ENCODE peak calls at places on chromosomes 7 and 10, in seven cellular contexts. One of them, this sample, is unnamed.

GRCh38 chr10:74437822-74438221 is 286.8 kb downstream of the ADK start:
- DNase-seq in Calu3: no peak
- DNase-seq in mesenchymal stem cell: peak
- DNase-seq in fibroblast of the conjunctiva: no peak
- DNase-seq in MM.1S: no peak
- DNase-seq in T-helper 2 cell: no peak
- DNase-seq in amygdala: no peak
- DNase-seq in this sample: no peak

GRCh38 chr7:125444864-125445263 is 515.2 kb upstream of the POT1 start:
- DNase-seq in Calu3: no peak
- DNase-seq in mesenchymal stem cell: no peak
- DNase-seq in fibroblast of the conjunctiva: no peak
- DNase-seq in MM.1S: no peak
- DNase-seq in T-helper 2 cell: no peak
- DNase-seq in amygdala: no peak
- DNase-seq in this sample: no peak

GRCh38 chr7:27863866-27864265 is 123.9 kb downstream of the TAX1BP1 start:
- DNase-seq in Calu3: no peak
- DNase-seq in mesenchymal stem cell: no peak
- DNase-seq in fibroblast of the conjunctiva: no peak
- DNase-seq in MM.1S: no peak
- DNase-seq in T-helper 2 cell: no peak
- DNase-seq in amygdala: peak
- DNase-seq in this sample: peak

GRCh38 chr10:26697163-26697921 is at the start of gene PDSS1:
- DNase-seq in Calu3: peak
- DNase-seq in mesenchymal stem cell: peak
- DNase-seq in fibroblast of the conjunctiva: peak
- DNase-seq in MM.1S: peak
- DNase-seq in T-helper 2 cell: peak
- DNase-seq in amygdala: peak
- DNase-seq in this sample: peak

GRCh38 chr10:43820663-43821062 is 172.0 kb upstream of the ZNF32 start:
- DNase-seq in Calu3: no peak
- DNase-seq in mesenchymal stem cell: no peak
- DNase-seq in fibroblast of the conjunctiva: no peak
- DNase-seq in MM.1S: no peak
- DNase-seq in T-helper 2 cell: no peak
- DNase-seq in amygdala: no peak
- DNase-seq in this sample: no peak

GRCh38 chr10:124242365-124242764 is 149.0 kb upstream of the CHST15 start:
- DNase-seq in Calu3: no peak
- DNase-seq in mesenchymal stem cell: no peak
- DNase-seq in fibroblast of the conjunctiva: no peak
- DNase-seq in MM.1S: no peak
- DNase-seq in T-helper 2 cell: no peak
- DNase-seq in amygdala: no peak
- DNase-seq in this sample: no peak

GRCh38 chr10:35003906-35004305 is 86.2 kb downstream of the CUL2 start:
- DNase-seq in Calu3: no peak
- DNase-seq in mesenchymal stem cell: no peak
- DNase-seq in fibroblast of the conjunctiva: no peak
- DNase-seq in MM.1S: no peak
- DNase-seq in T-helper 2 cell: no peak
- DNase-seq in amygdala: no peak
- DNase-seq in this sample: no peak

GRCh38 chr7:140653319-140654108 is 12.9 kb upstream of the DENND2A start:
- DNase-seq in Calu3: peak
- DNase-seq in mesenchymal stem cell: peak
- DNase-seq in fibroblast of the conjunctiva: peak
- DNase-seq in MM.1S: peak
- DNase-seq in T-helper 2 cell: no peak
- DNase-seq in amygdala: peak
- DNase-seq in this sample: peak

GRCh38 chr10:32979041-32979440 is 21.0 kb upstream of the ITGB1 start:
- DNase-seq in Calu3: no peak
- DNase-seq in mesenchymal stem cell: no peak
- DNase-seq in fibroblast of the conjunctiva: no peak
- DNase-seq in MM.1S: no peak
- DNase-seq in T-helper 2 cell: no peak
- DNase-seq in amygdala: no peak
- DNase-seq in this sample: no peak

GRCh38 chr7:91632948-91633519 is 247.5 kb downstream of the MTERF1 start:
- DNase-seq in Calu3: no peak
- DNase-seq in mesenchymal stem cell: no peak
- DNase-seq in fibroblast of the conjunctiva: no peak
- DNase-seq in MM.1S: no peak
- DNase-seq in T-helper 2 cell: no peak
- DNase-seq in amygdala: no peak
- DNase-seq in this sample: no peak

GRCh38 chr7:155557778-155558177 is 11.4 kb upstream of the CNPY1 start:
- DNase-seq in Calu3: no peak
- DNase-seq in mesenchymal stem cell: no peak
- DNase-seq in fibroblast of the conjunctiva: no peak
- DNase-seq in MM.1S: no peak
- DNase-seq in T-helper 2 cell: no peak
- DNase-seq in amygdala: no peak
- DNase-seq in this sample: no peak

GRCh38 chr7:134826105-134826504 is 46.7 kb downstream of the CALD1 start:
- DNase-seq in Calu3: no peak
- DNase-seq in mesenchymal stem cell: peak
- DNase-seq in fibroblast of the conjunctiva: no peak
- DNase-seq in MM.1S: no peak
- DNase-seq in T-helper 2 cell: no peak
- DNase-seq in amygdala: no peak
- DNase-seq in this sample: no peak

GRCh38 chr10:50991496-50992355 is 82.6 kb upstream of the PRKG1 start:
- DNase-seq in Calu3: peak
- DNase-seq in mesenchymal stem cell: peak
- DNase-seq in fibroblast of the conjunctiva: no peak
- DNase-seq in MM.1S: no peak
- DNase-seq in T-helper 2 cell: no peak
- DNase-seq in amygdala: no peak
- DNase-seq in this sample: peak

GRCh38 chr7:41029072-41029492 is 673.8 kb downstream of the INHBA start:
- DNase-seq in Calu3: peak
- DNase-seq in mesenchymal stem cell: peak
- DNase-seq in fibroblast of the conjunctiva: no peak
- DNase-seq in MM.1S: no peak
- DNase-seq in T-helper 2 cell: no peak
- DNase-seq in amygdala: no peak
- DNase-seq in this sample: no peak

GRCh38 chr7:139918488-139918887 is 89.4 kb downstream of the TBXAS1 start:
- DNase-seq in Calu3: no peak
- DNase-seq in mesenchymal stem cell: peak
- DNase-seq in fibroblast of the conjunctiva: no peak
- DNase-seq in MM.1S: no peak
- DNase-seq in T-helper 2 cell: no peak
- DNase-seq in amygdala: no peak
- DNase-seq in this sample: no peak

GRCh38 chr10:106942035-106942662 is 222.4 kb downstream of the SORCS1 start:
- DNase-seq in Calu3: no peak
- DNase-seq in mesenchymal stem cell: no peak
- DNase-seq in fibroblast of the conjunctiva: no peak
- DNase-seq in MM.1S: no peak
- DNase-seq in T-helper 2 cell: no peak
- DNase-seq in amygdala: no peak
- DNase-seq in this sample: no peak

GRCh38 chr7:618539-619355 is 99.1 kb upstream of the PDGFA start:
- DNase-seq in Calu3: no peak
- DNase-seq in mesenchymal stem cell: peak
- DNase-seq in fibroblast of the conjunctiva: no peak
- DNase-seq in MM.1S: no peak
- DNase-seq in T-helper 2 cell: peak
- DNase-seq in amygdala: no peak
- DNase-seq in this sample: no peak

GRCh38 chr7:131183611-131184119 is 144.0 kb upstream of the MKLN1 start:
- DNase-seq in Calu3: no peak
- DNase-seq in mesenchymal stem cell: no peak
- DNase-seq in fibroblast of the conjunctiva: no peak
- DNase-seq in MM.1S: no peak
- DNase-seq in T-helper 2 cell: no peak
- DNase-seq in amygdala: no peak
- DNase-seq in this sample: no peak